ENCODE peak calls at places on chromosomes 2 and 18, in four cellular contexts. U is gastrocnemius medialis, X is iPS DF 19.7, H is cardiac muscle cell. G is an unnamed sample.
A peak's percentile ranks its signal among the peaks of the same experiment; 100 is the strongest.

GRCh38 chr2:239724194-239724849 is 300.8 kb downstream of the NDUFA10 start:
- DNase-seq in U (no peak), X (no peak), H (no peak), G (no peak)

GRCh38 chr2:10048501-10049171 is 5.3 kb downstream of the KLF11 start:
- DNase-seq in U (no peak), X (no peak), H (peak; percentile 66), G (no peak)

GRCh38 chr18:4016391-4017049 is 438.6 kb downstream of the DLGAP1 start:
- DNase-seq in U (no peak), X (no peak), H (no peak), G (no peak)

GRCh38 chr18:52588916-52589315 is 248.9 kb downstream of the DCC start:
- DNase-seq in U (no peak), X (no peak), H (no peak), G (no peak)

GRCh38 chr2:12619975-12620374 is 96.8 kb upstream of the TRIB2 start:
- DNase-seq in U (peak; percentile 39), X (no peak), H (no peak), G (no peak)

GRCh38 chr2:235695602-235695895 is 201.7 kb downstream of the AGAP1 start:
- DNase-seq in U (no peak), X (no peak), H (no peak), G (no peak)

GRCh38 chr2:241636182-241636982 is 576 bp downstream of the THAP4 start:
- DNase-seq in U (no peak), X (no peak), H (peak; percentile 68), G (no peak)

GRCh38 chr2:234165421-234165820 is 114.9 kb downstream of the SPP2 start:
- DNase-seq in U (no peak), X (no peak), H (no peak), G (no peak)

GRCh38 chr2:72815655-72816268 is 10.1 kb downstream of the EXOC6B start:
- DNase-seq in U (no peak), X (no peak), H (no peak), G (no peak)

GRCh38 chr2:37774976-37775907 is 103.8 kb upstream of the CDC42EP3 start:
- DNase-seq in U (no peak), X (no peak), H (no peak), G (no peak)

GRCh38 chr2:144477943-144478283 is 42.0 kb downstream of the ZEB2 start:
- DNase-seq in U (peak; percentile 39), X (no peak), H (no peak), G (no peak)

GRCh38 chr2:109173311-109174171 is 44.5 kb downstream of the SH3RF3 start:
- DNase-seq in U (peak; percentile 91), X (no peak), H (peak; percentile 40), G (peak; percentile 8)

GRCh38 chr18:63099848-63100625 is 219.5 kb downstream of the BCL2 start:
- DNase-seq in U (peak; percentile 48), X (no peak), H (peak; percentile 49), G (no peak)

GRCh38 chr2:54158311-54158710 is 42.9 kb downstream of the ACYP2 start:
- DNase-seq in U (no peak), X (no peak), H (no peak), G (no peak)

GRCh38 chr2:8525582-8526402 is 156.1 kb upstream of the ID2 start:
- DNase-seq in U (peak; percentile 69), X (peak; percentile 20), H (peak; percentile 85), G (no peak)

GRCh38 chr2:189465478-189465877 is 24.2 kb downstream of the WDR75 start:
- DNase-seq in U (no peak), X (no peak), H (no peak), G (no peak)

GRCh38 chr2:41854227-41854626 is 193.6 kb upstream of the PKDCC start:
- DNase-seq in U (no peak), X (no peak), H (no peak), G (no peak)

GRCh38 chr2:203534486-203535077 is 519 bp downstream of the RAPH1 start:
- DNase-seq in U (peak; percentile 17), X (no peak), H (peak; percentile 78), G (peak; percentile 25)

GRCh38 chr2:105815401-105815800 is 70.7 kb downstream of the NCK2 start:
- DNase-seq in U (no peak), X (no peak), H (no peak), G (no peak)